ENCODE peak calls at places on chromosomes 2 and 18, in five cellular contexts. Z, V, A, X and G are unnamed samples.

GRCh38 chr2:225725726-225726125 is 326.2 kb downstream of the NYAP2 start:
- DNase-seq in Z (no peak), V (no peak), A (no peak), X (no peak), G (no peak)

GRCh38 chr2:175929850-175930249 is 72.2 kb downstream of the LNPK start:
- DNase-seq in Z (peak; percentile 64), V (no peak), A (peak; percentile 5), X (peak; percentile 49), G (no peak)

GRCh38 chr2:233940376-233941276 is 23.5 kb downstream of the TRPM8 start:
- DNase-seq in Z (no peak), V (no peak), A (no peak), X (no peak), G (no peak)

GRCh38 chr2:29238497-29238896 is 123.3 kb downstream of the CLIP4 start:
- DNase-seq in Z (peak; percentile 10), V (no peak), A (no peak), X (peak; percentile 34), G (no peak)

GRCh38 chr18:31950620-31951019 is 7.7 kb upstream of the TRAPPC8 start:
- DNase-seq in Z (no peak), V (no peak), A (no peak), X (no peak), G (no peak)

GRCh38 chr2:41160439-41160838 is 708.5 kb upstream of the SLC8A1 start:
- DNase-seq in Z (no peak), V (no peak), A (no peak), X (no peak), G (no peak)

GRCh38 chr2:68807821-68808266 is 63.4 kb downstream of the BMP10 start:
- DNase-seq in Z (no peak), V (peak; percentile 51), A (no peak), X (no peak), G (no peak)

GRCh38 chr2:119174216-119174992 is 15.9 kb upstream of the C1QL2 start:
- DNase-seq in Z (no peak), V (peak; percentile 51), A (no peak), X (no peak), G (peak; percentile 7)

GRCh38 chr18:33128581-33128980 is 311.9 kb downstream of the CCDC178 start:
- DNase-seq in Z (no peak), V (no peak), A (no peak), X (no peak), G (no peak)

GRCh38 chr2:47941936-47942335 is 35.6 kb upstream of the FBXO11 start:
- DNase-seq in Z (no peak), V (no peak), A (no peak), X (no peak), G (no peak)

GRCh38 chr2:127400533-127400896 is 12.7 kb upstream of the MAP3K2 start:
- DNase-seq in Z (no peak), V (no peak), A (no peak), X (no peak), G (no peak)

GRCh38 chr2:9560628-9561027 is 5.0 kb upstream of the ADAM17 start:
- DNase-seq in Z (no peak), V (no peak), A (no peak), X (no peak), G (no peak)

GRCh38 chr18:26575865-26576217 is 27.5 kb upstream of the KCTD1 start:
- DNase-seq in Z (no peak), V (no peak), A (no peak), X (no peak), G (no peak)

GRCh38 chr2:42193722-42194187 is 24.6 kb downstream of the EML4 start:
- DNase-seq in Z (no peak), V (no peak), A (no peak), X (no peak), G (no peak)

GRCh38 chr2:168685619-168686453 is 116.6 kb upstream of the NOSTRIN start:
- DNase-seq in Z (no peak), V (no peak), A (no peak), X (peak; percentile 85), G (no peak)

GRCh38 chr2:62197609-62198236 is 1.8 kb downstream of the B3GNT2 start:
- DNase-seq in Z (no peak), V (peak; percentile 67), A (no peak), X (no peak), G (no peak)

GRCh38 chr2:181805228-181806038 is 86.1 kb upstream of the ITPRID2 start:
- DNase-seq in Z (no peak), V (no peak), A (no peak), X (no peak), G (no peak)

GRCh38 chr2:67842375-67842959 is 220.3 kb downstream of the C1D start:
- DNase-seq in Z (no peak), V (no peak), A (no peak), X (no peak), G (no peak)

GRCh38 chr2:231590614-231591013 is 2.0 kb upstream of the TEX44 start:
- DNase-seq in Z (no peak), V (no peak), A (no peak), X (no peak), G (no peak)

GRCh38 chr2:43103093-43103404 is 123.4 kb downstream of the ZFP36L2 start:
- DNase-seq in Z (no peak), V (no peak), A (no peak), X (no peak), G (no peak)

GRCh38 chr2:65438137-65438899 is 5.9 kb upstream of the SPRED2 start:
- DNase-seq in Z (no peak), V (no peak), A (no peak), X (no peak), G (no peak)

GRCh38 chr2:95025406-95026319 is at the start of gene MAL:
- DNase-seq in Z (no peak), V (no peak), A (no peak), X (no peak), G (no peak)

GRCh38 chr18:45284174-45284573 is 331.1 kb upstream of the SLC14A2 start:
- DNase-seq in Z (no peak), V (no peak), A (no peak), X (no peak), G (no peak)

GRCh38 chr18:8260847-8261246 is 348.4 kb upstream of the RAB12 start:
- DNase-seq in Z (no peak), V (no peak), A (no peak), X (no peak), G (no peak)

GRCh38 chr2:231198291-231199173 is at the start of gene ARMC9:
- DNase-seq in Z (peak; percentile 69), V (peak; percentile 81), A (no peak), X (peak; percentile 28), G (peak; percentile 36)

GRCh38 chr18:80158365-80158764 is 49.3 kb downstream of the ADNP2 start:
- DNase-seq in Z (no peak), V (no peak), A (no peak), X (no peak), G (no peak)

GRCh38 chr18:60684843-60685513 is 312.4 kb upstream of the MC4R start:
- DNase-seq in Z (peak; percentile 3), V (no peak), A (no peak), X (no peak), G (no peak)

GRCh38 chr2:191264647-191265079 is 19.5 kb downstream of the MYO1B start:
- DNase-seq in Z (peak; percentile 78), V (peak; percentile 62), A (peak; percentile 80), X (peak; percentile 84), G (no peak)

GRCh38 chr2:4553219-4553618 is 849.8 kb downstream of the DCDC2C start:
- DNase-seq in Z (no peak), V (no peak), A (no peak), X (no peak), G (no peak)

GRCh38 chr18:45449761-45450227 is 165.5 kb upstream of the SLC14A2 start:
- DNase-seq in Z (peak; percentile 12), V (no peak), A (no peak), X (peak; percentile 47), G (no peak)

GRCh38 chr2:162711832-162712540 is 126.6 kb downstream of the KCNH7 start:
- DNase-seq in Z (no peak), V (no peak), A (no peak), X (no peak), G (no peak)

GRCh38 chr2:203500951-203501350 is 34.1 kb downstream of the RAPH1 start:
- DNase-seq in Z (no peak), V (no peak), A (no peak), X (no peak), G (no peak)

GRCh38 chr18:5214583-5215351 is 17.7 kb upstream of the AKAIN1 start:
- DNase-seq in Z (no peak), V (no peak), A (no peak), X (no peak), G (no peak)

GRCh38 chr2:169358016-169358415 is 4.3 kb downstream of the LRP2 start:
- DNase-seq in Z (no peak), V (no peak), A (no peak), X (no peak), G (no peak)

GRCh38 chr18:49139726-49140125 is 189.0 kb upstream of the SMAD7 start:
- DNase-seq in Z (no peak), V (no peak), A (no peak), X (no peak), G (no peak)
- H3K4me3 ChIP-seq in Z (no peak overlapping the region), V (no peak overlapping the region), A (no peak overlapping the region), X (no peak overlapping the region), G (no peak overlapping the region)

GRCh38 chr2:166127217-166128155 is at the start of gene SCN1A:
- DNase-seq in Z (no peak), V (no peak), A (no peak), X (no peak), G (no peak)
- TF ChIP-seq CTCF in Z (peak; percentile 45), V (peak; percentile 73), A (peak; percentile 57), X (peak; percentile 36), G (peak; percentile 56)

DNA sequence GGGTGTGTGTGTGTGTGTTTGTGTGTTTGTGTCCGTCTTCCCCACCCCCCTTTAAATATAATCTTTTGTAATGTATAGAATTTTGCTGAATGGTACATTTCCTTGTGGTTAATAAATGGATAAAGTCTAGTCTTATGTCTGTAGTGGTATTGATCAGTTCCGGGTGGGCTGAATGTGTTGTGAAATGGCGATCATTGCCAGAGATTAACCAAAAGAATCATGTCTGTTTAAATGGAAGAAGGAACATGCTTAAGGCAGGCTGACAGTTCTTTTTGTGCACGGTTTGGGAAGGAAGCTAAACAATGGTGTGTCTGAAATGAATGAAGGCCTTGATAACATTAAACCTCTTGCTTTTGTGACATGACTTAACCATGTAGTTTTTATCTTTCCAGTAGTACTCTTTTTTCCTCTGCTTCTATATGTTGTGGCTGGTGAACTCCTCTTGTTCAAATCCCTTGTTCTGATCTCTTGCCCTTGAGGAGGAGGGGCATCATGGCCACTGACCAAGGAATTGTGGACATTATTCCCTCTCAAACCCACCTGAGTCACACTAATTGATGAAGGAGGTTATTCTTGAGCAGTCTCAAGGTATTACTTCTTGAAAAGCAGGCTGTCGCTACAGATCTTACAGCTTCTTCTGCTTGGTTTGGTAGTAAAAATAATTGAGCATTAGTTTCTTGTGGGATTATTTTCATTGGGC is 1.7 kb downstream of the ACVR2A start:
- DNase-seq in Z (no peak), V (no peak), A (no peak), X (no peak), G (no peak)
- H3K4me3 ChIP-seq in Z (peak overlapping the region; percentile 82), V (peak overlapping the region; percentile 89), A (peak overlapping the region; percentile 56), X (peak overlapping the region; percentile 78), G (peak overlapping the region; percentile 16)

DNA sequence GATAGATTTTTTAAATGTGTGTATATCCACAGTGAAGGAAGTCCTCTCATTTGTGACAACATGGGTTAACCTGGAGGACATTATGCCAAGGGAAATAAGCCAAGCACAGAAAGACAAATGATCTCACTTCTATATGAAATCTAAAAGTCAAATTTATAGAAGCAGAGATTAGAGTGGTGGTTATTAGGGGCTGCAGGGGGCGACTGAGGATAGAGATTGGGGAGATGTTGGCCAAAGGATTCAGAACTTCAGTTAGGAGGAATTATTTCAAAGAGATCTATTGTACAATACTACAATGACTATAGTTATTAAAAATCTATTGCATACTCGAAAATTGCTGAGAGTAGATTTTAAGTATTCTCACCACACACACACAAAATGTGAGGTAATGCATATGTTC is 252.4 kb upstream of the SLC39A10 start:
- DNase-seq in Z (no peak), V (no peak), A (no peak), X (no peak), G (no peak)
- TF ChIP-seq CTCF in Z (no peak), V (no peak), A (no peak), X (peak; percentile 21), G (no peak)